ENCODE peak calls at places on chromosomes 3 and 15, in four cellular contexts. I is CD8-positive, alpha-beta T cell; C is astrocyte of the cerebellum; L is right atrium auricular region. F is an unnamed sample.

GRCh38 chr15:26083457-26084350 is 220.6 kb upstream of the ATP10A start:
- DNase-seq in I (no peak), C (no peak), L (no peak), F (no peak)

GRCh38 chr3:184228376-184229137 is 828 bp upstream of the VWA5B2 start:
- DNase-seq in I (no peak), C (no peak), L (no peak), F (no peak)

GRCh38 chr15:99185731-99186130 is 63.6 kb downstream of the TTC23 start:
- DNase-seq in I (no peak), C (no peak), L (no peak), F (no peak)

GRCh38 chr3:28703858-28704257 is 355.2 kb upstream of the AZI2 start:
- DNase-seq in I (no peak), C (no peak), L (no peak), F (no peak)

GRCh38 chr15:84826369-84826823 is 9.2 kb downstream of the ALPK3 start:
- DNase-seq in I (no peak), C (no peak), L (no peak), F (no peak)

GRCh38 chr3:189094539-189094938 is 77.2 kb upstream of the TPRG1 start:
- DNase-seq in I (no peak), C (no peak), L (no peak), F (no peak)

GRCh38 chr15:62739507-62739906 is 303.0 kb upstream of the TPM1 start:
- DNase-seq in I (no peak), C (no peak), L (no peak), F (no peak)

GRCh38 chr3:42667523-42668402 is 14.3 kb downstream of the ZBTB47 start:
- DNase-seq in I (no peak), C (no peak), L (peak), F (no peak)

GRCh38 chr15:45198337-45199135 is 10.8 kb upstream of the SHF start:
- DNase-seq in I (peak), C (peak), L (peak), F (peak)

GRCh38 chr15:84798436-84798946 is 18.7 kb upstream of the ALPK3 start:
- DNase-seq in I (no peak), C (no peak), L (no peak), F (no peak)

GRCh38 chr3:10845240-10845761 is 29.3 kb downstream of the SLC6A11 start:
- DNase-seq in I (no peak), C (no peak), L (no peak), F (peak)

GRCh38 chr3:72890166-72890925 is 2.5 kb downstream of the GXYLT2 start:
- DNase-seq in I (no peak), C (no peak), L (no peak), F (no peak)

GRCh38 chr15:101048191-101049011 is 129.2 kb downstream of the LRRK1 start:
- DNase-seq in I (peak), C (no peak), L (peak), F (no peak)

GRCh38 chr3:111729087-111729846 is 129.8 kb upstream of the PHLDB2 start:
- DNase-seq in I (no peak), C (peak), L (peak), F (no peak)

GRCh38 chr15:70701891-70702568 is 61.3 kb downstream of the UACA start:
- DNase-seq in I (no peak), C (peak), L (no peak), F (no peak)

GRCh38 chr3:187665764-187666402 is 4.3 kb downstream of the SST start:
- DNase-seq in I (no peak), C (no peak), L (no peak), F (no peak)

GRCh38 chr3:112847692-112848091 is 1.0 kb upstream of the CD200R1L start:
- DNase-seq in I (no peak), C (no peak), L (no peak), F (no peak)

GRCh38 chr3:36060950-36061349 is 319.4 kb upstream of the STAC start:
- DNase-seq in I (no peak), C (no peak), L (no peak), F (no peak)

GRCh38 chr3:9622438-9622837 is 26.9 kb upstream of the MTMR14 start:
- DNase-seq in I (no peak), C (no peak), L (no peak), F (no peak)

GRCh38 chr15:87943629-87944028 is 312.9 kb downstream of the NTRK3 start:
- DNase-seq in I (no peak), C (no peak), L (no peak), F (no peak)

GRCh38 chr3:49600781-49601180 is 46.5 kb downstream of the BSN start:
- DNase-seq in I (no peak), C (no peak), L (no peak), F (no peak)

GRCh38 chr3:11724615-11725339 is 81.1 kb upstream of the VGLL4 start:
- DNase-seq in I (no peak), C (no peak), L (no peak), F (no peak)

GRCh38 chr3:178340523-178340922 is 195.7 kb upstream of the KCNMB2 start:
- DNase-seq in I (no peak), C (no peak), L (no peak), F (no peak)

GRCh38 chr15:96583671-96584070 is 253.2 kb downstream of the NR2F2 start:
- DNase-seq in I (no peak), C (no peak), L (no peak), F (no peak)

GRCh38 chr3:108472011-108472591 is 38.3 kb downstream of the MYH15 start:
- DNase-seq in I (no peak), C (peak), L (no peak), F (no peak)

GRCh38 chr3:186790261-186790981 is 7.0 kb downstream of the EIF4A2 start:
- DNase-seq in I (no peak), C (no peak), L (no peak), F (no peak)

GRCh38 chr15:66698318-66698961 is 3.6 kb upstream of the SMAD6 start:
- DNase-seq in I (no peak), C (no peak), L (peak), F (peak)

GRCh38 chr15:61459785-61460707 is 230.9 kb upstream of the RORA start:
- DNase-seq in I (no peak), C (peak), L (no peak), F (no peak)